ENCODE peak calls at places on chromosome 13, in six cellular contexts. V is H1, W is HCT116, F is HepG2, C is K562, Y is GM12878. H is an unnamed sample. For H3K4me1, the result is how much of the 10 kb centered on the place peaks cover.

GRCh38 chr13:74115138-74115537 is 19.1 kb downstream of the KLF12 start:
- DNase-seq in V (no peak), W (no peak), F (no peak), C (no peak), Y (no peak), H (no peak)

GRCh38 chr13:110676057-110676510 is 29.8 kb downstream of the CARS2 start:
- DNase-seq in V (no peak), W (no peak), F (no peak), C (no peak), Y (peak), H (no peak)

GRCh38 chr13:110509478-110509926 is 52.0 kb downstream of the RAB20 start:
- DNase-seq in V (no peak), W (no peak), F (peak), C (peak), Y (no peak), H (no peak)

GRCh38 chr13:49259586-49259985 is 11.9 kb downstream of the CDADC1 start:
- DNase-seq in V (no peak), W (no peak), F (no peak), C (no peak), Y (no peak), H (no peak)

GRCh38 chr13:51942189-51942588 is 69.1 kb downstream of the ATP7B start:
- DNase-seq in V (no peak), W (peak), F (no peak), C (no peak), Y (no peak), H (no peak)

GRCh38 chr13:37364024-37364423 is 234.5 kb downstream of the POSTN start:
- DNase-seq in V (no peak), W (no peak), F (no peak), C (no peak), Y (no peak), H (no peak)

GRCh38 chr13:96279904-96280303 is 190.0 kb downstream of the HS6ST3 start:
- DNase-seq in V (no peak), W (no peak), F (no peak), C (no peak), Y (no peak), H (no peak)

GRCh38 chr13:29524641-29525040 is 70.8 kb downstream of the SLC7A1 start:
- DNase-seq in V (no peak), W (no peak), F (no peak), C (no peak), Y (no peak), H (no peak)

GRCh38 chr13:76992548-76993001 is 694 bp downstream of the CLN5 start:
- DNase-seq in V (no peak), W (no peak), F (no peak), C (no peak), Y (no peak), H (no peak)

GRCh38 chr13:37752156-37752555 is 117.4 kb downstream of the TRPC4 start:
- DNase-seq in V (no peak), W (no peak), F (no peak), C (no peak), Y (no peak), H (no peak)

GRCh38 chr13:49664606-49665005 is 26.7 kb downstream of the EBPL start:
- DNase-seq in V (no peak), W (no peak), F (no peak), C (no peak), Y (no peak), H (peak)

GRCh38 chr13:43411211-43411610 is 375.6 kb downstream of the ENOX1 start:
- DNase-seq in V (no peak), W (no peak), F (no peak), C (no peak), Y (no peak), H (no peak)

GRCh38 chr13:61880576-61881283 is 465.1 kb upstream of the PCDH20 start:
- DNase-seq in V (peak), W (peak), F (peak), C (peak), Y (no peak), H (peak)
- TF ChIP-seq ZNF274 in V (no peak), W (no peak), F (no peak), C (no peak), Y (no peak), H (no peak)

GRCh38 chr13:113151745-113152707 is 6.4 kb upstream of the PROZ start:
- DNase-seq in V (no peak), W (no peak), F (no peak), C (no peak), Y (no peak), H (no peak)
- H3K4me3 ChIP-seq in V (no peak), W (no peak), F (peak), C (no peak), Y (no peak), H (no peak)

GRCh38 chr13:99258946-99259345 is 767 bp upstream of the GPR18 start:
- DNase-seq in V (no peak), W (no peak), F (no peak), C (no peak), Y (no peak), H (no peak)

GRCh38 chr13:99258210-99258860 is at the start of gene GPR18:
- DNase-seq in V (no peak), W (no peak), F (no peak), C (no peak), Y (peak), H (no peak)

GRCh38 chr13:99256709-99257108 is 1.5 kb downstream of the GPR18 start:
- DNase-seq in V (no peak), W (no peak), F (no peak), C (no peak), Y (no peak), H (no peak)

GRCh38 chr13:99256283-99256682 is 1.9 kb downstream of the GPR18 start:
- DNase-seq in V (no peak), W (no peak), F (no peak), C (no peak), Y (no peak), H (no peak)

DNA sequence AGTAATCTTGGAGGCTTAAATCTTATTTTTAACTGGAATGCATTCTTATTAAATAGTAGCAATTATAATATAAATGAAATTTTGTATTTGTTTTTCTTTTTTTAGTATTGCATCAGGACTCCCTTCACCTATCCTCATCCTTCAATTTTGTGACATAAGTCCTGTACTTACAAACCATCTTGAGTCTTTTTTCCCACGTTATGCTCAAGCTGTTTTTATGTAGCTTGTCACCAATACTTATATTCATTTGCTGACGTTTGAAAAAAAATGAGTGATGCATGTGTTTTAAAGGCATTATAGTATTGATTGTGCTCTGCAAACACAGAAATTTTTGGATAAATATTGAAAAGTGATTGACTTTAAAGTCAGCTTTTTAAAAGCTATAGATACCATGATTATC is 888 bp downstream of the GPR18 start:
- DNase-seq in V (no peak), W (no peak), F (no peak), C (no peak), Y (no peak), H (no peak)
- H3K4me1 ChIP-seq in V (under half), W (under half), F (under half), C (under half), Y (under half), H (under half)

GRCh38 chr13:94154362-94154761 is 325.1 kb downstream of the DCT start:
- DNase-seq in V (no peak), W (no peak), F (peak), C (no peak), Y (no peak), H (no peak)
- TF ChIP-seq ZNF274 in V (no peak), W (no peak), F (no peak), C (no peak), Y (no peak), H (no peak)